ENCODE peak calls at places on chromosomes 4 and X, in seven cellular contexts. G, E, R, N, J, V and C are unnamed samples.

GRCh38 chrX:112841114-112841819 is 636 bp upstream of the AMOT start:
- DNase-seq in G (peak; percentile 85), E (peak; percentile 58), R (peak; percentile 91), N (peak; percentile 85), J (peak; percentile 92), V (peak; percentile 73), C (peak; percentile 72)

GRCh38 chr4:118787844-118788380 is 48.0 kb downstream of the SEC24D start:
- DNase-seq in G (no peak), E (no peak), R (no peak), N (no peak), J (no peak), V (no peak), C (no peak)

GRCh38 chr4:71130827-71131603 is 137.6 kb downstream of the DCK start:
- DNase-seq in G (no peak), E (peak; percentile 58), R (no peak), N (no peak), J (peak; percentile 69), V (no peak), C (no peak)

GRCh38 chr4:87614292-87614890 is 6.1 kb downstream of the DSPP start:
- DNase-seq in G (no peak), E (no peak), R (no peak), N (no peak), J (no peak), V (no peak), C (no peak)

GRCh38 chrX:72021975-72022374 is 109.7 kb downstream of the RTL5 start:
- DNase-seq in G (no peak), E (no peak), R (peak; percentile 68), N (no peak), J (no peak), V (no peak), C (no peak)

GRCh38 chrX:38166478-38167083 is 54.1 kb downstream of the SRPX start:
- DNase-seq in G (no peak), E (no peak), R (no peak), N (no peak), J (peak; percentile 6), V (no peak), C (no peak)

GRCh38 chr4:39616651-39617050 is 22.0 kb downstream of the SMIM14 start:
- DNase-seq in G (no peak), E (no peak), R (no peak), N (no peak), J (peak; percentile 34), V (no peak), C (peak; percentile 51)

GRCh38 chr4:112061418-112061817 is 83.8 kb upstream of the FAM241A start:
- DNase-seq in G (no peak), E (no peak), R (no peak), N (no peak), J (no peak), V (no peak), C (no peak)

GRCh38 chrX:68994135-68994882 is 165.5 kb downstream of the EFNB1 start:
- DNase-seq in G (no peak), E (no peak), R (no peak), N (no peak), J (no peak), V (no peak), C (no peak)

GRCh38 chrX:1534321-1535168 is 2.4 kb downstream of the P2RY8 start:
- DNase-seq in G (no peak), E (no peak), R (no peak), N (no peak), J (no peak), V (no peak), C (no peak)

GRCh38 chrX:83416273-83416672 is 91.8 kb upstream of the POU3F4 start:
- DNase-seq in G (no peak), E (no peak), R (no peak), N (no peak), J (no peak), V (no peak), C (no peak)

GRCh38 chrX:56385336-56385735 is 153.2 kb downstream of the KLF8 start:
- DNase-seq in G (no peak), E (no peak), R (no peak), N (no peak), J (no peak), V (no peak), C (no peak)